ENCODE peak calls at places on chromosomes 12 and 14, in five cellular contexts. J is Panc1, X is HCT116, H is prostate gland, V is stomach. B is an unnamed sample.

GRCh38 chr14:63383776-63384367 is 65.1 kb upstream of the GPHB5 start:
- DNase-seq in J (no peak), X (no peak), H (no peak), V (no peak), B (no peak)

GRCh38 chr12:57229041-57229633 is 374 bp upstream of the SHMT2 start:
- DNase-seq in J (no peak), X (no peak), H (no peak), V (no peak), B (no peak)

GRCh38 chr12:49349266-49349665 is 2.6 kb downstream of the DNAJC22 start:
- DNase-seq in J (no peak), X (no peak), H (no peak), V (peak; percentile 22), B (no peak)

GRCh38 chr12:6774557-6775062 is 2.3 kb downstream of the LAG3 start:
- DNase-seq in J (no peak), X (no peak), H (no peak), V (no peak), B (no peak)

GRCh38 chr14:100108840-100109593 is 43.8 kb downstream of the EVL start:
- DNase-seq in J (no peak), X (no peak), H (no peak), V (no peak), B (no peak)

GRCh38 chr14:69045857-69046351 is 66.8 kb upstream of the ACTN1 start:
- DNase-seq in J (no peak), X (no peak), H (no peak), V (no peak), B (no peak)

GRCh38 chr12:45131506-45131905 is 80.6 kb upstream of the DBX2 start:
- DNase-seq in J (no peak), X (no peak), H (no peak), V (no peak), B (no peak)

GRCh38 chr14:44453433-44454171 is 53.5 kb downstream of the FSCB start:
- DNase-seq in J (no peak), X (no peak), H (no peak), V (no peak), B (no peak)

GRCh38 chr12:101078881-101079280 is 131.2 kb downstream of the SLC5A8 start:
- DNase-seq in J (no peak), X (no peak), H (no peak), V (no peak), B (no peak)

GRCh38 chr12:27838543-27838942 is 58.5 kb upstream of the MANSC4 start:
- DNase-seq in J (no peak), X (no peak), H (no peak), V (no peak), B (no peak)

GRCh38 chr12:16610743-16611142 is 4.8 kb upstream of the LMO3 start:
- DNase-seq in J (no peak), X (no peak), H (no peak), V (no peak), B (no peak)

GRCh38 chr12:65565601-65566560 is 258.4 kb upstream of the HMGA2 start:
- DNase-seq in J (no peak), X (no peak), H (no peak), V (no peak), B (no peak)
- TF ChIP-seq POLR2AphosphoS5 in J (no peak), X (no peak), H (no peak), V (no peak), B (no peak)

DNA sequence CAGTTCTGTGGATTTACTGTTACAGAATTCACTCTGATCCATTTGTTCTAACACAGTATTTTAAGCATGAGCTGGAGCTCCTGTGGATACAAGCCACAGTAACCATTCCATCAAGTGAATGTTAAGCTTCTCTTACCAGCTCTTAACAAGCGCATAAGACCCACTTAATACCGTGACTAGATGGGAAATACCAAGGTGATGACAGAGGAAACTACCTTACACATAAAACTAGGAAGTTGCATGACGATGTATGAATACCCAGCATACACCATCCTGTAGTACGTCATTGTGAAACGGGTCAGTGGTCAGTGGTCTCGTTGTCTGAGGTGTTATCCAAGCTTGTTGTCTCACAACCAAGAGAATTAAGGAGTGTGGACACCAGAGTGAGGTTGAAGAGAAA is 2.0 kb upstream of the GALC start:
- DNase-seq in J (no peak), X (no peak), H (no peak), V (no peak), B (no peak)
- TF ChIP-seq POLR2AphosphoS5 in J (no peak), X (no peak), H (no peak), V (no peak), B (no peak)

GRCh38 chr12:24378548-24379011 is 429.1 kb upstream of the SOX5 start:
- DNase-seq in J (no peak), X (no peak), H (no peak), V (no peak), B (no peak)
- TF ChIP-seq POLR2AphosphoS5 in J (no peak), X (no peak), H (peak; percentile 59), V (peak; percentile 61), B (no peak)

DNA sequence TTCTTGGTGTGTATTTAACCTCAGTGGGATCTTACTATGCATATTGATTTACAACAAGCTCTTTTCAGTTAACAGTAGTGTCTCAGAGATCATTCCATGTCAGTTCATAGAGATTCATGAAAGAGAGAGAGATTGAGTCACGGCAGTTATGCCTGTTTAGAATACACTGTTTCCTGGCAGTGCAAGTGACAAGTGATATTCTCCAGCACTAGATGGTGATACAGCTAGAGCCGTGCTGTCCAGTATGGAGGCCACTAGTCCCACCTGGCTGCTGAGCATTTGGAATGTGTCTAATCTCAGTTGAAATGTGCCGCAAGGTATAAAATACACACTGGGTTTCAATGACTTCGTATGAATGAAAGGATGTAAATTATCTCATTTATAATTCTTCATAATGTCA is 184.4 kb downstream of the SUDS3 start:
- DNase-seq in J (no peak), X (no peak), H (no peak), V (no peak), B (no peak)
- TF ChIP-seq POLR2AphosphoS5 in J (no peak), X (no peak), H (no peak), V (peak; percentile 31), B (no peak)

GRCh38 chr14:93035585-93035916 is 80.2 kb downstream of the ITPK1 start:
- DNase-seq in J (no peak), X (no peak), H (no peak), V (no peak), B (no peak)

GRCh38 chr14:93036652-93037341 is 78.9 kb downstream of the ITPK1 start:
- DNase-seq in J (no peak), X (no peak), H (no peak), V (no peak), B (no peak)

GRCh38 chr14:93034671-93034994 is 81.1 kb downstream of the ITPK1 start:
- DNase-seq in J (no peak), X (no peak), H (no peak), V (no peak), B (no peak)

GRCh38 chr14:93037354-93037753 is 78.4 kb downstream of the ITPK1 start:
- DNase-seq in J (no peak), X (no peak), H (no peak), V (no peak), B (no peak)

DNA sequence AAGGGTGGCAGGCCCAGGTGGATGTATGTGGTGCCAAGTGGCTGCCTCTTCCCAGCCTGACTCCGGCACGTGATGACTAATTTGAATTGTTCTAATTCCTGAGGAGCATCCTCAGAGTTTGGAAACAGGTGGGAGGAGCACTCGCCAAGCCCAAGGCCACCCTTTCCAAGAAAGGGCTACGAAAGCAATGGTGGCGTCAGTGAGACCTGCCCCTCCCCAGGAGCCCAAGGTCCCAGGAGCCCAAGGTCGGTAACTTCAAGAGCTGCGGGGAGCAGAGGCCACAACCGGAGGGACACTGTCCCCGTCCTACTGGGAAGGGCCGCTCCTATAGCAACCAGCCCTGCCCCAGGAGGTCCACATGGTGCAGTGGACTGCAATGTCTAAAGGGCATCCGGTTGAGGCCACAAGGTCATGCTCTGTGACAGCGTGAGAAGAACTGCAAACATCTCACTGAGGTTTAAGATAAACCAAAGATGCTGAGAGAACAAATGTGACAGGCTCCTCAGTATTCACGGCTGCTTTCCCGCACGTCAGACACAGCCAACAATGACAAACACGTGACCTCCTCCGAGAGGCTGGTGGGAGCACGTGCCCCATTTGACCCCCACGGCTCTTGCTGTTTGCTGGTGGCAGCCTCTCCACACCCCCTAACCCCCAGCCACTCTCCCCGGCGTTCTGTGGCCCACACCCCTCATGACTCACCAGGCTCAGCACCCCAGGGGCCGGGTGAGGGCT is 79.6 kb downstream of the ITPK1 start:
- DNase-seq in J (no peak), X (no peak), H (no peak), V (no peak), B (no peak)
- TF ChIP-seq POLR2AphosphoS5 in J (no peak), X (no peak), H (no peak), V (no peak), B (no peak)

DNA sequence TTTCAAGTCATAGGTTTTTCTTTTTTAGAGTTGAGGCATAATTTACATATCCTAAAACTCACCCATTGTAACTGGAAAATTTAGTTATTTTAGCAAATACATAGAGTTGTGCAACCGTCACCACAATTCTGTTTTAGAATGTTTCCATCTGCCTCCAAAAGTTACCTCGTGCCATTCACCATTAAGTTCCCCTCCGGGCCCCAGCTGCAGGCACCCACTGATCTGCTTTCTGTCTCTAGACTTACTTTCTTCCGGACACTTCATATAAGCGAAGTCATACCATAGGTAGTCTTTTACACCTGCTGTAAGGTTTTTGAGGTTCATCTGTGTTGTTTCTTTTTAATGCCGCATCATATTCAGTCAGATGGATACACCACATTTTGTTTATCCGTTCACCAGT is 28.7 kb downstream of the PPP2R5C start:
- DNase-seq in J (no peak), X (no peak), H (no peak), V (no peak), B (no peak)
- TF ChIP-seq POLR2AphosphoS5 in J (no peak), X (no peak), H (no peak), V (no peak), B (no peak)

GRCh38 chr12:4285070-4285469 is 11.5 kb downstream of the CCND2 start:
- DNase-seq in J (no peak), X (no peak), H (no peak), V (no peak), B (no peak)
- TF ChIP-seq POLR2AphosphoS5 in J (no peak), X (no peak), H (no peak), V (no peak), B (no peak)

GRCh38 chr14:54138354-54139038 is 181.9 kb upstream of the BMP4 start:
- DNase-seq in J (no peak), X (no peak), H (no peak), V (no peak), B (no peak)

GRCh38 chr14:54136894-54137665 is 180.5 kb upstream of the BMP4 start:
- DNase-seq in J (no peak), X (no peak), H (no peak), V (no peak), B (no peak)

GRCh38 chr14:54138024-54138353 is 181.4 kb upstream of the BMP4 start:
- DNase-seq in J (no peak), X (no peak), H (no peak), V (no peak), B (no peak)

GRCh38 chr14:54133896-54134295 is 177.3 kb upstream of the BMP4 start:
- DNase-seq in J (no peak), X (no peak), H (no peak), V (no peak), B (no peak)

GRCh38 chr14:54135804-54136280 is 179.2 kb upstream of the BMP4 start:
- DNase-seq in J (no peak), X (no peak), H (no peak), V (no peak), B (no peak)
- TF ChIP-seq POLR2AphosphoS5 in J (no peak), X (no peak), H (no peak), V (no peak), B (no peak)

B was measured in suprapubic skin.